ENCODE peak calls at places on chromosomes 1 and 21, in four cellular contexts. H, Q, W and S are unnamed samples.

GRCh38 chr1:207393610-207394009 is 60.5 kb upstream of the CR2 start:
- DNase-seq in H (no peak), Q (peak), W (peak), S (peak)

GRCh38 chr1:240149488-240150094 is 57.9 kb downstream of the FMN2 start:
- DNase-seq in H (peak), Q (no peak), W (peak), S (no peak)

GRCh38 chr1:44524655-44525530 is 119.8 kb downstream of the RNF220 start:
- DNase-seq in H (no peak), Q (no peak), W (no peak), S (no peak)

GRCh38 chr1:61585714-61586113 is 139.2 kb downstream of the TM2D1 start:
- DNase-seq in H (no peak), Q (no peak), W (no peak), S (no peak)

GRCh38 chr1:45297604-45298356 is 28.9 kb upstream of the HPDL start:
- DNase-seq in H (no peak), Q (no peak), W (no peak), S (no peak)

GRCh38 chr21:43622796-43623195 is 36.5 kb downstream of the HSF2BP start:
- DNase-seq in H (no peak), Q (no peak), W (no peak), S (no peak)

GRCh38 chr1:64911326-64911725 is 55.0 kb downstream of the JAK1 start:
- DNase-seq in H (no peak), Q (no peak), W (no peak), S (no peak)

GRCh38 chr1:56922070-56922469 is 43.7 kb downstream of the C8B start:
- DNase-seq in H (no peak), Q (no peak), W (no peak), S (no peak)

GRCh38 chr1:113928129-113928949 is 785 bp upstream of the HIPK1 start:
- DNase-seq in H (no peak), Q (no peak), W (no peak), S (no peak)

GRCh38 chr1:160151303-160151702 is at the start of gene ATP1A4:
- DNase-seq in H (no peak), Q (no peak), W (no peak), S (no peak)

GRCh38 chr21:42841156-42841915 is 38.0 kb downstream of the WDR4 start:
- DNase-seq in H (no peak), Q (no peak), W (no peak), S (no peak)

GRCh38 chr1:31400393-31400792 is 12.6 kb upstream of the SERINC2 start:
- DNase-seq in H (no peak), Q (no peak), W (no peak), S (no peak)

GRCh38 chr1:28915036-28915895 is 897 bp downstream of the EPB41 start:
- DNase-seq in H (peak), Q (no peak), W (peak), S (no peak)

GRCh38 chr1:77412794-77413530 is 131.1 kb downstream of the AK5 start:
- DNase-seq in H (no peak), Q (no peak), W (no peak), S (no peak)

GRCh38 chr1:6423321-6423999 is 1.1 kb upstream of the ESPN start:
- DNase-seq in H (peak), Q (no peak), W (peak), S (no peak)

GRCh38 chr1:244099258-244099930 is 48.3 kb downstream of the ZBTB18 start:
- DNase-seq in H (peak), Q (no peak), W (no peak), S (no peak)

GRCh38 chr1:9093096-9093495 is 23.7 kb upstream of the SLC2A5 start:
- DNase-seq in H (no peak), Q (no peak), W (no peak), S (no peak)

GRCh38 chr1:221693087-221693486 is 48.8 kb downstream of the DUSP10 start:
- DNase-seq in H (no peak), Q (no peak), W (no peak), S (no peak)

DNA sequence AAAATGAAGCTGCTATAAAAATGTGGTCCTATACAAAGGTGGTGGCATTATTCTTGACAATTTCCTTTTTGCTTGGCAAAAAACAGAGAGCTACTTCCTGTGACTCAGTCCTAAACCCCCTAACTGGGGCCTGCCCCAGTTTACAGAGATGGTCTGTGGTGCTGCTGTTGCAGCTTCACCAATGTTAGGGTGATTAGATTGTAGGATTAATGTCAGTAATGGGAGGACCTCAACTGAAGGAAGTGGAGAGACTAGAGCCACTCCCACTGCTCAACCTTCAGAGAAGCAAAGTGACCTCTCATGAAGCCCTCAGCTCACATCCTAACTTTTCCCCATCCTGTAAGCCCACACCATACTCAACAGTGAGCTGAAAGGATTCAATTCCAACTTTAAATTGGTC is 3.6 kb downstream of the S100A6 start:
- DNase-seq in H (no peak), Q (no peak), W (no peak), S (no peak)
- H3K4me3 ChIP-seq in H (no peak), Q (no peak), W (no peak), S (no peak)

GRCh38 chr1:11266268-11267074 is 4.1 kb upstream of the MTOR start:
- DNase-seq in H (no peak), Q (no peak), W (no peak), S (no peak)

DNA sequence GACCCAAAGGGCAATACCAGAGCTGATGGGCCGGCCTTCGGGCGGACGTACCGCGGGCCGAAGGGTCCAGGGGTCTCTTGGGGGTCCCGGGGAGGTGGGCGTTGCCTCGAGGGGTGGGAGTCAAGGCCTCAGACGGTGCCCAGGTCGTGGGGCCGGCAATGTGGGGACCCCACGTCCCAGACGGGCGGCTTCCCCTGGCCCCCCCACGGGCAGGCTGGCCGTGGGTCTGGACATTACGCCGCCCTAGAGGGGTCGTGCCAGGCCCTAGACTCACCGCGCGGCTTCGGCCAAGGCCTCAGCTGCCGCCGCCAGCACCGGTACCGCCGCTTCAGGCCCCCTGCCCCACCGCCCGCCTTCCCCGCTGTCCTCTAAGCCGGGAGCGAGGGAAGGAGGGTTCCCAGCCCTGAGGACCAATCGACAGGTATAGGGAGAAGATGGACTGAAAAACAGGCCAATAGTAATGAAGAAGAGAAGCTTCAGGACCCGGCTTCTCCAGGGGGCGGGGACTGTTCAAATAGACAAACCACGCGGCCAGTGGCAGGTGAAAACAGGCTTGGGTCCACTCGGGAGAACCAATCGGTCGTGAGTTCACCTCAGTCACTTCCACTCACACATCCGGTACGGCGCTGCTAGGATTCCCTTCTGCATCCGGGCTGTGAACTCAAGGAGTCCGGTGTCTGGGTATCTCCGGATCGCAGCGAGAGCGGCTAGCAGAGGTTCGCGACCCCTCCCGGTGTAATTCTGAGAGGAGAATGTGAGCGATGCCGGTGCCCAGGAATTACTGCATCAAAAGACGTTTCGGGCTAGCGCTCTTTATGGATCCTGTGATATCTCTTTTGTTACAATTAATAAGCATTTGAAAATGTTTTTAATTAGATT is at the start of gene MTOR:
- DNase-seq in H (peak), Q (peak), W (peak), S (peak)
- TF ChIP-seq CTCF in H (peak), Q (peak), W (peak), S (peak)

GRCh38 chr1:1354271-1355247 is 3.8 kb downstream of the MXRA8 start:
- DNase-seq in H (no peak), Q (no peak), W (no peak), S (no peak)

GRCh38 chr1:1355376-1355775 is 3.0 kb downstream of the MXRA8 start:
- DNase-seq in H (no peak), Q (no peak), W (no peak), S (no peak)

GRCh38 chr1:1353389-1354151 is 4.4 kb upstream of the DVL1 start:
- DNase-seq in H (no peak), Q (no peak), W (no peak), S (no peak)

GRCh38 chr1:1351511-1352427 is 2.6 kb upstream of the DVL1 start:
- DNase-seq in H (no peak), Q (no peak), W (no peak), S (no peak)

GRCh38 chr1:1352784-1353388 is 3.7 kb upstream of the DVL1 start:
- DNase-seq in H (no peak), Q (no peak), W (no peak), S (no peak)
- H3K4me3 ChIP-seq in H (no peak), Q (no peak), W (no peak), S (no peak)

DNA sequence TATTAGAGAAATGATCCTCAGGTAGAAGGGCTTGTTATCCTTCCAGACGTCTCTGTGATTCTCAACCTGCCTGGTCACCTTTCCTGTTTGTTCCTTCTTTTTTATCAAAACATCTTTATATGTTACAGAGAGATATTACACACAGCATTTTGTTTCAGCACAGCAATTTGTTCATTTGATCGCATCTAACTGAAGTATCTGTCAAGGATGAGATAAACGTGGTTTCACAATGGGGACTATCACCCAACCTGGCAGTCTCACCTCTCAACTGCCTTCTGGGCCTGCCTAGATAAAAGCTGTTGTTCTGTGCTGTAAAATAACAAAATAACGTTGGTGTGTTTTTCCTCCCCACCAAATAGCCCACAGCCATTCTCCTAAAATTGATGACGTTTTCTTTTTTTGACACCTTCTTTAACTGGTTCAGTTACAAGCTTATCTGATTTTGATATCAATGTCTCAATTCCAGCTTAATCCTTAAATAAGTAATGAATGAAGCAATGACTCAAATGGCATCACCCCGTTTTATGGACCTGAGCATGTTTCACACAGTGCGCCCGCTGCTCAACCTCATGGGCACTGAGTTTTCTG is 367.9 kb upstream of the RUNX1 start:
- DNase-seq in H (no peak), Q (no peak), W (no peak), S (no peak)
- TF ChIP-seq CTCF in H (no peak), Q (no peak), W (no peak), S (no peak)

GRCh38 chr1:197688233-197688632 is 87.0 kb downstream of the DENND1B start:
- DNase-seq in H (no peak), Q (no peak), W (no peak), S (no peak)
- H3K4me3 ChIP-seq in H (no peak), Q (no peak), W (no peak), S (no peak)